ENCODE peak calls at places on chromosomes 12 and 14, in nine cellular contexts. One of them, this sample, is unnamed.

GRCh38 chr12:11877869-11878780 is 192.6 kb upstream of the BCL2L14 start:
- DNase-seq in cardiac muscle cell: peak; percentile 68
- DNase-seq in HT-29: peak; percentile 78
- DNase-seq in cardiac fibroblast: peak; percentile 57
- DNase-seq in activated CD8-positive, alpha-beta memory T cell treated with anti-CD3 and anti-CD28 coated beads for 24 hours: peak; percentile 50
- DNase-seq in stimulated activated CD8-positive, alpha-beta memory T cell treated with anti-CD3 and anti-CD28 coated beads, Interleukin-12 subunit alpha, Interleukin-12 subunit beta, amount 100 ng/mL, for 4 hours: no peak
- DNase-seq in AG10803: peak; percentile 66
- DNase-seq in endothelial cell: no peak
- DNase-seq in transverse colon: peak; percentile 68
- DNase-seq in this sample: no peak

GRCh38 chr14:35405304-35405996 is 901 bp upstream of the NFKBIA start:
- DNase-seq in HT-29: no peak
- DNase-seq in stimulated activated CD8-positive, alpha-beta memory T cell treated with anti-CD3 and anti-CD28 coated beads, Interleukin-12 subunit alpha, Interleukin-12 subunit beta, amount 100 ng/mL, for 4 hours: no peak
- DNase-seq in AG10803: no peak
- DNase-seq in transverse colon: peak; percentile 50
- DNase-seq in endothelial cell: no peak
- DNase-seq in cardiac fibroblast: no peak
- DNase-seq in cardiac muscle cell: no peak
- DNase-seq in activated CD8-positive, alpha-beta memory T cell treated with anti-CD3 and anti-CD28 coated beads for 24 hours: no peak
- DNase-seq in this sample: no peak

GRCh38 chr12:442235-442884 is 17.4 kb upstream of the B4GALNT3 start:
- DNase-seq in AG10803: peak; percentile 37
- DNase-seq in cardiac fibroblast: peak; percentile 55
- DNase-seq in transverse colon: peak; percentile 46
- DNase-seq in activated CD8-positive, alpha-beta memory T cell treated with anti-CD3 and anti-CD28 coated beads for 24 hours: peak; percentile 69
- DNase-seq in stimulated activated CD8-positive, alpha-beta memory T cell treated with anti-CD3 and anti-CD28 coated beads, Interleukin-12 subunit alpha, Interleukin-12 subunit beta, amount 100 ng/mL, for 4 hours: no peak
- DNase-seq in cardiac muscle cell: peak; percentile 51
- DNase-seq in HT-29: peak; percentile 65
- DNase-seq in endothelial cell: peak; percentile 75
- DNase-seq in this sample: no peak

GRCh38 chr12:75374971-75375370 is 15.9 kb upstream of the GLIPR1L2 start:
- DNase-seq in AG10803: peak; percentile 8
- DNase-seq in transverse colon: no peak
- DNase-seq in cardiac muscle cell: no peak
- DNase-seq in endothelial cell: no peak
- DNase-seq in stimulated activated CD8-positive, alpha-beta memory T cell treated with anti-CD3 and anti-CD28 coated beads, Interleukin-12 subunit alpha, Interleukin-12 subunit beta, amount 100 ng/mL, for 4 hours: no peak
- DNase-seq in activated CD8-positive, alpha-beta memory T cell treated with anti-CD3 and anti-CD28 coated beads for 24 hours: no peak
- DNase-seq in cardiac fibroblast: no peak
- DNase-seq in HT-29: no peak
- DNase-seq in this sample: no peak

GRCh38 chr12:40013847-40014246 is 92.0 kb downstream of the SLC2A13 start:
- DNase-seq in endothelial cell: no peak
- DNase-seq in activated CD8-positive, alpha-beta memory T cell treated with anti-CD3 and anti-CD28 coated beads for 24 hours: no peak
- DNase-seq in cardiac muscle cell: no peak
- DNase-seq in HT-29: no peak
- DNase-seq in AG10803: no peak
- DNase-seq in cardiac fibroblast: no peak
- DNase-seq in stimulated activated CD8-positive, alpha-beta memory T cell treated with anti-CD3 and anti-CD28 coated beads, Interleukin-12 subunit alpha, Interleukin-12 subunit beta, amount 100 ng/mL, for 4 hours: no peak
- DNase-seq in transverse colon: no peak
- DNase-seq in this sample: no peak

GRCh38 chr14:101229666-101230065 is 326.1 kb upstream of the RTL1 start:
- DNase-seq in HT-29: no peak
- DNase-seq in stimulated activated CD8-positive, alpha-beta memory T cell treated with anti-CD3 and anti-CD28 coated beads, Interleukin-12 subunit alpha, Interleukin-12 subunit beta, amount 100 ng/mL, for 4 hours: no peak
- DNase-seq in endothelial cell: no peak
- DNase-seq in cardiac muscle cell: no peak
- DNase-seq in transverse colon: no peak
- DNase-seq in cardiac fibroblast: no peak
- DNase-seq in activated CD8-positive, alpha-beta memory T cell treated with anti-CD3 and anti-CD28 coated beads for 24 hours: no peak
- DNase-seq in AG10803: no peak
- DNase-seq in this sample: no peak

GRCh38 chr12:542290-543113 is 82.8 kb downstream of the B4GALNT3 start:
- DNase-seq in endothelial cell: peak; percentile 49
- DNase-seq in activated CD8-positive, alpha-beta memory T cell treated with anti-CD3 and anti-CD28 coated beads for 24 hours: no peak
- DNase-seq in transverse colon: no peak
- DNase-seq in stimulated activated CD8-positive, alpha-beta memory T cell treated with anti-CD3 and anti-CD28 coated beads, Interleukin-12 subunit alpha, Interleukin-12 subunit beta, amount 100 ng/mL, for 4 hours: no peak
- DNase-seq in HT-29: no peak
- DNase-seq in AG10803: no peak
- DNase-seq in cardiac muscle cell: no peak
- DNase-seq in cardiac fibroblast: no peak
- DNase-seq in this sample: no peak

GRCh38 chr12:5945071-5946008 is at the start of gene ANO2:
- DNase-seq in activated CD8-positive, alpha-beta memory T cell treated with anti-CD3 and anti-CD28 coated beads for 24 hours: no peak
- DNase-seq in AG10803: no peak
- DNase-seq in cardiac muscle cell: peak; percentile 25
- DNase-seq in stimulated activated CD8-positive, alpha-beta memory T cell treated with anti-CD3 and anti-CD28 coated beads, Interleukin-12 subunit alpha, Interleukin-12 subunit beta, amount 100 ng/mL, for 4 hours: no peak
- DNase-seq in HT-29: no peak
- DNase-seq in cardiac fibroblast: peak; percentile 6
- DNase-seq in endothelial cell: peak; percentile 62
- DNase-seq in transverse colon: no peak
- DNase-seq in this sample: no peak

GRCh38 chr14:67579636-67580035 is 20.4 kb downstream of the PIGH start:
- DNase-seq in AG10803: no peak
- DNase-seq in activated CD8-positive, alpha-beta memory T cell treated with anti-CD3 and anti-CD28 coated beads for 24 hours: no peak
- DNase-seq in stimulated activated CD8-positive, alpha-beta memory T cell treated with anti-CD3 and anti-CD28 coated beads, Interleukin-12 subunit alpha, Interleukin-12 subunit beta, amount 100 ng/mL, for 4 hours: no peak
- DNase-seq in endothelial cell: no peak
- DNase-seq in transverse colon: no peak
- DNase-seq in HT-29: no peak
- DNase-seq in cardiac fibroblast: no peak
- DNase-seq in cardiac muscle cell: no peak
- DNase-seq in this sample: peak; percentile 45

GRCh38 chr12:6442799-6443198 is 2.0 kb upstream of the CD27 start:
- DNase-seq in HT-29: no peak
- DNase-seq in cardiac muscle cell: no peak
- DNase-seq in AG10803: no peak
- DNase-seq in cardiac fibroblast: no peak
- DNase-seq in transverse colon: no peak
- DNase-seq in endothelial cell: no peak
- DNase-seq in stimulated activated CD8-positive, alpha-beta memory T cell treated with anti-CD3 and anti-CD28 coated beads, Interleukin-12 subunit alpha, Interleukin-12 subunit beta, amount 100 ng/mL, for 4 hours: no peak
- DNase-seq in activated CD8-positive, alpha-beta memory T cell treated with anti-CD3 and anti-CD28 coated beads for 24 hours: no peak
- DNase-seq in this sample: no peak

GRCh38 chr14:95085321-95085720 is 72.0 kb downstream of the DICER1 start:
- DNase-seq in AG10803: no peak
- DNase-seq in activated CD8-positive, alpha-beta memory T cell treated with anti-CD3 and anti-CD28 coated beads for 24 hours: no peak
- DNase-seq in cardiac fibroblast: no peak
- DNase-seq in HT-29: no peak
- DNase-seq in cardiac muscle cell: no peak
- DNase-seq in endothelial cell: no peak
- DNase-seq in transverse colon: no peak
- DNase-seq in stimulated activated CD8-positive, alpha-beta memory T cell treated with anti-CD3 and anti-CD28 coated beads, Interleukin-12 subunit alpha, Interleukin-12 subunit beta, amount 100 ng/mL, for 4 hours: no peak
- DNase-seq in this sample: no peak

This sample was measured in suprapubic skin.